ENCODE peak calls at places on chromosome X, in six cellular contexts. K is tibial artery, Y is pons, A is psoas muscle, U is ELR, X is cerebellum. O is an unnamed sample.

GRCh38 chrX:21873063-21873785 is 17.4 kb downstream of the YY2 start:
- DNase-seq in K (no peak), Y (no peak), A (no peak), U (no peak), X (no peak), O (no peak)

GRCh38 chrX:111869639-111870034 is 6.3 kb upstream of the TRPC5OS start:
- DNase-seq in K (no peak), Y (peak), A (no peak), U (peak), X (peak), O (peak)

GRCh38 chrX:40140706-40141499 is 43.1 kb upstream of the BCOR start:
- DNase-seq in K (peak), Y (peak), A (peak), U (no peak), X (no peak), O (no peak)

GRCh38 chrX:114675365-114675764 is 91.5 kb downstream of the HTR2C start:
- DNase-seq in K (no peak), Y (no peak), A (no peak), U (peak), X (no peak), O (no peak)

GRCh38 chrX:3592184-3592583 is 121.3 kb downstream of the PRKX start:
- DNase-seq in K (no peak), Y (no peak), A (no peak), U (no peak), X (no peak), O (no peak)

GRCh38 chrX:87900320-87900908 is 382.8 kb downstream of the KLHL4 start:
- DNase-seq in K (no peak), Y (no peak), A (no peak), U (peak), X (no peak), O (no peak)

GRCh38 chrX:4762196-4762595 is 1048.7 kb upstream of the PRKX start:
- DNase-seq in K (no peak), Y (no peak), A (no peak), U (no peak), X (no peak), O (no peak)

GRCh38 chrX:49171752-49172279 is at the start of gene PLP2:
- DNase-seq in K (peak), Y (no peak), A (peak), U (peak), X (peak), O (no peak)

GRCh38 chrX:40418413-40419195 is 162.2 kb upstream of the ATP6AP2 start:
- DNase-seq in K (no peak), Y (no peak), A (no peak), U (no peak), X (no peak), O (no peak)

GRCh38 chrX:47148946-47149345 is 3.9 kb downstream of the RBM10 start:
- DNase-seq in K (no peak), Y (no peak), A (no peak), U (peak), X (no peak), O (no peak)

GRCh38 chrX:53013291-53013690 is 35.3 kb upstream of the GPR173 start:
- DNase-seq in K (no peak), Y (no peak), A (no peak), U (no peak), X (no peak), O (no peak)

GRCh38 chrX:38701073-38701472 is 100.2 kb upstream of the MID1IP1 start:
- DNase-seq in K (no peak), Y (no peak), A (no peak), U (no peak), X (no peak), O (no peak)

GRCh38 chrX:10656214-10656613 is 35.8 kb upstream of the MID1 start:
- DNase-seq in K (no peak), Y (no peak), A (no peak), U (no peak), X (peak), O (no peak)

GRCh38 chrX:112734250-112734649 is 54.5 kb upstream of the LHFPL1 start:
- DNase-seq in K (peak), Y (peak), A (peak), U (no peak), X (no peak), O (no peak)

GRCh38 chrX:34893741-34894140 is 48.9 kb upstream of the FAM47B start:
- DNase-seq in K (no peak), Y (peak), A (no peak), U (peak), X (no peak), O (no peak)

GRCh38 chrX:6159468-6159867 is 69.2 kb downstream of the NLGN4X start:
- DNase-seq in K (no peak), Y (no peak), A (no peak), U (no peak), X (no peak), O (no peak)

GRCh38 chrX:36241397-36241796 is 321.9 kb downstream of the CFAP47 start:
- DNase-seq in K (no peak), Y (no peak), A (no peak), U (no peak), X (no peak), O (no peak)

GRCh38 chrX:8075606-8076005 is 95.5 kb downstream of the VCX2 start:
- DNase-seq in K (no peak), Y (no peak), A (no peak), U (no peak), X (no peak), O (no peak)

GRCh38 chrX:153848325-153848724 is 18.0 kb upstream of the PDZD4 start:
- DNase-seq in K (no peak), Y (no peak), A (no peak), U (no peak), X (no peak), O (no peak)

GRCh38 chrX:39582091-39582490 is 515.7 kb downstream of the BCOR start:
- DNase-seq in K (no peak), Y (no peak), A (no peak), U (peak), X (no peak), O (no peak)

GRCh38 chrX:49273181-49273727 is 3.7 kb downstream of the PPP1R3F start:
- DNase-seq in K (peak), Y (no peak), A (no peak), U (no peak), X (no peak), O (no peak)

GRCh38 chrX:110951472-110952269 is 144.3 kb upstream of the PAK3 start:
- DNase-seq in K (no peak), Y (no peak), A (no peak), U (no peak), X (no peak), O (no peak)

GRCh38 chrX:67652581-67652980 is 108.8 kb downstream of the AR start:
- DNase-seq in K (no peak), Y (no peak), A (no peak), U (no peak), X (no peak), O (no peak)

GRCh38 chrX:122777766-122778165 is 406.3 kb upstream of the GRIA3 start:
- DNase-seq in K (no peak), Y (no peak), A (no peak), U (peak), X (no peak), O (no peak)

GRCh38 chrX:51894697-51895336 is 1.4 kb downstream of the MAGED1 start:
- DNase-seq in K (peak), Y (peak), A (peak), U (peak), X (peak), O (no peak)

GRCh38 chrX:13440166-13440565 is 120.3 kb upstream of the ATXN3L start:
- DNase-seq in K (no peak), Y (no peak), A (no peak), U (no peak), X (no peak), O (no peak)

O was measured in AG04449.